ENCODE peak calls at places on chromosomes 3 and 15, in seven cellular contexts. V is mucosa of descending colon, S is ovary, W is heart right ventricle, I is cardiac muscle cell, Z is lower lobe of right lung, D is SJSA1. U is an unnamed sample. For H3K36me3, the result is how much of the 10 kb centered on the place peaks cover.

GRCh38 chr15:80251505-80252280 is at the start of gene CTXND1:
- DNase-seq in V (no peak), S (no peak), W (no peak), I (no peak), Z (no peak), D (no peak), U (no peak)

GRCh38 chr15:33994005-33994615 is 25.8 kb downstream of the CHRM5 start:
- DNase-seq in V (peak), S (no peak), W (no peak), I (peak), Z (no peak), D (peak), U (no peak)

GRCh38 chr15:90561344-90562244 is 31.9 kb downstream of the CRTC3 start:
- DNase-seq in V (no peak), S (no peak), W (no peak), I (peak), Z (no peak), D (no peak), U (no peak)

GRCh38 chr3:188185717-188186236 is 31.8 kb downstream of the LPP start:
- DNase-seq in V (peak), S (no peak), W (no peak), I (no peak), Z (peak), D (no peak), U (peak)

GRCh38 chr15:84582583-84583157 is 18.1 kb upstream of the ZSCAN2 start:
- DNase-seq in V (no peak), S (no peak), W (no peak), I (no peak), Z (no peak), D (no peak), U (no peak)

GRCh38 chr15:34754171-34754580 is 622 bp downstream of the GJD2 start:
- DNase-seq in V (no peak), S (no peak), W (no peak), I (no peak), Z (no peak), D (no peak), U (no peak)

GRCh38 chr15:60426870-60427528 is 29.2 kb upstream of the ANXA2 start:
- DNase-seq in V (no peak), S (no peak), W (no peak), I (peak), Z (no peak), D (peak), U (no peak)

GRCh38 chr3:64462203-64463120 is 225.3 kb downstream of the ADAMTS9 start:
- DNase-seq in V (no peak), S (no peak), W (no peak), I (peak), Z (no peak), D (peak), U (no peak)

GRCh38 chr3:183807329-183807728 is 18.0 kb downstream of the MAP6D1 start:
- DNase-seq in V (no peak), S (no peak), W (no peak), I (no peak), Z (no peak), D (no peak), U (no peak)

GRCh38 chr3:197820550-197821335 is 29.7 kb downstream of the LRCH3 start:
- DNase-seq in V (no peak), S (no peak), W (no peak), I (no peak), Z (no peak), D (no peak), U (no peak)

GRCh38 chr3:147816770-147817169 is 407.6 kb downstream of the ZIC1 start:
- DNase-seq in V (peak), S (no peak), W (no peak), I (peak), Z (no peak), D (no peak), U (no peak)

GRCh38 chr3:114624676-114625181 is 330.9 kb downstream of the TIGIT start:
- DNase-seq in V (peak), S (peak), W (peak), I (peak), Z (peak), D (peak), U (peak)

GRCh38 chr3:122936335-122936734 is 91.2 kb downstream of the SEMA5B start:
- DNase-seq in V (no peak), S (no peak), W (no peak), I (peak), Z (no peak), D (no peak), U (no peak)

GRCh38 chr3:19596408-19596807 is 337.6 kb downstream of the EFHB start:
- DNase-seq in V (no peak), S (no peak), W (no peak), I (no peak), Z (no peak), D (no peak), U (no peak)

GRCh38 chr15:78072080-78072892 is 5.2 kb downstream of the TBC1D2B start:
- DNase-seq in V (peak), S (no peak), W (no peak), I (peak), Z (no peak), D (peak), U (peak)

GRCh38 chr15:80182611-80183210 is 29.9 kb downstream of the FAH start:
- DNase-seq in V (no peak), S (no peak), W (no peak), I (peak), Z (no peak), D (peak), U (peak)

GRCh38 chr3:47847801-47848518 is 45.0 kb downstream of the DHX30 start:
- DNase-seq in V (no peak), S (no peak), W (no peak), I (no peak), Z (no peak), D (no peak), U (no peak)

GRCh38 chr3:47847256-47847655 is 44.3 kb downstream of the DHX30 start:
- DNase-seq in V (no peak), S (no peak), W (no peak), I (no peak), Z (no peak), D (no peak), U (no peak)

GRCh38 chr3:47848599-47849117 is 45.7 kb downstream of the DHX30 start:
- DNase-seq in V (no peak), S (no peak), W (peak), I (no peak), Z (no peak), D (no peak), U (no peak)

GRCh38 chr3:47846186-47846879 is 43.4 kb downstream of the DHX30 start:
- DNase-seq in V (no peak), S (no peak), W (no peak), I (no peak), Z (no peak), D (no peak), U (no peak)

GRCh38 chr3:47846880-47847248 is 43.9 kb downstream of the DHX30 start:
- DNase-seq in V (no peak), S (no peak), W (no peak), I (no peak), Z (no peak), D (no peak), U (no peak)
- H3K36me3 ChIP-seq in V (under half), S (under half), W (half or more), I (half or more), Z (half or more), D (half or more), U (half or more)

DNA sequence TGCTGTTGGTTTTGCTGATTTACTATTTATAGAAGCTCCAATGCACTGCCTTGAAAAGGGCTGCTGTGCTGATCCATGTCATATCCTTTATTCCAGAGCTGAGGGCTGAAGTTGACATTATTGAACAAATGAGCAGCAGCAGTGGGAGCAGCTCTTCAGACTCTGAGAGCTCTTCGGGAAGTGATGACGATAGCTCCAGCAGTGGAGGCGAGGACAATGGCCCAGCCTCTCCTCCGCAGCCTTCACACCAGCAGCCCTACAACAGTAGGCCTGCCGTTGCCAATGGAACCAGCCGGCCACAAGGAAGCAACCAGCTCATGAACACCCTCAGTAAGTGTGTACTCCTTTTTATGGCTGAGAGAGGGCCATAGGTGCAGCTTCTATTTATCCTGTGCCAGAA is 8.8 kb downstream of the EAF1 start:
- DNase-seq in V (no peak), S (no peak), W (no peak), I (no peak), Z (no peak), D (no peak), U (no peak)
- H3K36me3 ChIP-seq in V (under half), S (under half), W (half or more), I (half or more), Z (half or more), D (half or more), U (under half)

GRCh38 chr3:127003175-127003555 is 20.2 kb downstream of the PLXNA1 start:
- DNase-seq in V (no peak), S (no peak), W (no peak), I (no peak), Z (no peak), D (no peak), U (no peak)

GRCh38 chr3:127003601-127004280 is 20.8 kb downstream of the PLXNA1 start:
- DNase-seq in V (no peak), S (no peak), W (no peak), I (no peak), Z (no peak), D (no peak), U (no peak)

GRCh38 chr3:127001486-127002194 is 18.7 kb downstream of the PLXNA1 start:
- DNase-seq in V (no peak), S (no peak), W (no peak), I (no peak), Z (no peak), D (no peak), U (no peak)

GRCh38 chr3:127000792-127001191 is 17.9 kb downstream of the PLXNA1 start:
- DNase-seq in V (no peak), S (no peak), W (no peak), I (no peak), Z (no peak), D (no peak), U (no peak)

DNA sequence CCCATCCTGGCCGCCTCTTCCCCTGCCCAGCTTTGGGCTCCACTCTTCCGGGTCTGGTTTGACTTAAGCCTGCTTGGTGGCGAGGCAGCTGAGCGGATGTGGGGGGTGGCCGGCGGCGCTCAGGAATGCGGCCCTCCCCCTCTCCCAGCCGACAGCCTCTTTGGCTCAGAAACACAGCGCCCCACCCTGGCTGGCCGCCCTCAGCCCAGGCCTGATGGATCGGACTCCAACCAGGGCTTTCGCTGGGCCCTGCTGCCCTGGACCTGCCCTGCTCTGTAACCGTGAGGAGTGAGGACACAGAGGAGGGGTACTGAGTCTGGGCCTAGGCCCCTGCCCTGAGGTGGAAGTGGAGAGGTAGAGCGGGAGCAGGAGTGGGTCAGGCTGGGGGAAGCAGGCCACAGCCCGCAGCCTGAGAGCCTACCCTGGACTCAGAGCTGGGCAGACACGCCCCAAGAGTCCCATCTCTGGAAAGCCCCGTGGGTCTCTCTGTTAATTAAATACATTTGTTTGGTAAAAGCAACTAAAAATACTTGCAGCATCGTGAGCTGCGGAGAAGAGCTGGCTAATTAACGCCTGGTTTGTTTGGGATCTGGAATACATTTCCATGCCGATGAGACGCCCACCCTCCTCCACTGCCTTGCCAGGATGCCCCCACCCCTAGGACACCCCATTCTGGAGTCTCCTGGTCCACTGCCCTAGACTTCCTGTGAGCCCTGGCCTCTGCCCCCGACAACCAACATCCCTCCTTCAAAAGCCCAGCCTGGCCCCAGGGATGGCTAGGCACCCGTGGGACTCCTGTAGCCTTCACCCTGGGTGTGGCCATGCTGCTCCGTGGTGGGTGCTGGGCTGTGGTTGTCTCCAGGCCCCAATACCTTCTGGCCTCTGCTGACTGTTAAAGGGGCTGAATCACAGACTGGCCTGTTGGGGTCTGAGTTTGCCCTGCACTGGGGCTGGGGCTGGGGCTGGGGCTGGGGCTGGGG is 19.6 kb downstream of the PLXNA1 start:
- DNase-seq in V (peak), S (peak), W (peak), I (peak), Z (peak), D (peak), U (peak)
- H3K36me3 ChIP-seq in V (under half), S (under half), W (under half), I (under half), Z (under half), D (under half), U (under half)

GRCh38 chr15:41732487-41732886 is 41.8 kb upstream of the MAPKBP1 start:
- DNase-seq in V (no peak), S (no peak), W (no peak), I (no peak), Z (no peak), D (no peak), U (no peak)
- H3K36me3 ChIP-seq in V (under half), S (under half), W (half or more), I (half or more), Z (half or more), D (under half), U (under half)

U was measured in gastrocnemius medialis.